ENCODE peak calls at places on chromosome 15, in eight cellular contexts. C is fibroblast of the conjunctiva; H is cardiac fibroblast; E is NCI-H1048; F is NAMALWA; Z is memory B cell; B is body of pancreas; O is activated T-cell treated with anti-CD3 and anti-CD28 coated beads, Interleukin-2, amount 50 U/mL, for 72 hours. X is an unnamed sample.

GRCh38 chr15:93948728-93949127 is 282.6 kb upstream of the MCTP2 start:
- DNase-seq in C (no peak), H (no peak), E (no peak), F (no peak), Z (no peak), B (no peak), O (no peak), X (no peak)

GRCh38 chr15:70491183-70491621 is 272.2 kb downstream of the UACA start:
- DNase-seq in C (no peak), H (peak), E (no peak), F (peak), Z (no peak), B (no peak), O (no peak), X (no peak)

GRCh38 chr15:64288999-64289398 is 67.0 kb downstream of the CSNK1G1 start:
- DNase-seq in C (no peak), H (peak), E (no peak), F (no peak), Z (no peak), B (no peak), O (no peak), X (no peak)

GRCh38 chr15:43463542-43463941 is 29.4 kb downstream of the TP53BP1 start:
- DNase-seq in C (no peak), H (peak), E (no peak), F (no peak), Z (no peak), B (no peak), O (no peak), X (no peak)

GRCh38 chr15:41812820-41813375 is 15.0 kb upstream of the JMJD7 start:
- DNase-seq in C (no peak), H (no peak), E (no peak), F (no peak), Z (no peak), B (no peak), O (no peak), X (no peak)

GRCh38 chr15:98906712-98907083 is 100.9 kb downstream of the PGPEP1L start:
- DNase-seq in C (no peak), H (peak), E (no peak), F (no peak), Z (no peak), B (peak), O (no peak), X (no peak)

GRCh38 chr15:41971089-41971892 is 1.1 kb downstream of the EHD4 start:
- DNase-seq in C (peak), H (peak), E (no peak), F (peak), Z (peak), B (peak), O (peak), X (peak)

GRCh38 chr15:39154136-39154770 is 426.6 kb upstream of the THBS1 start:
- DNase-seq in C (no peak), H (no peak), E (no peak), F (no peak), Z (no peak), B (no peak), O (no peak), X (peak)

GRCh38 chr15:44075535-44075934 is 119.5 kb downstream of the FRMD5 start:
- DNase-seq in C (no peak), H (peak), E (no peak), F (no peak), Z (no peak), B (no peak), O (no peak), X (no peak)

GRCh38 chr15:53384417-53384816 is 375.0 kb downstream of the WDR72 start:
- DNase-seq in C (no peak), H (no peak), E (no peak), F (peak), Z (no peak), B (peak), O (no peak), X (no peak)

GRCh38 chr15:89946681-89947313 is 34.0 kb upstream of the ARPIN start:
- DNase-seq in C (no peak), H (no peak), E (no peak), F (no peak), Z (no peak), B (no peak), O (no peak), X (no peak)

GRCh38 chr15:92159906-92160841 is 233.5 kb upstream of the ST8SIA2 start:
- DNase-seq in C (no peak), H (no peak), E (no peak), F (no peak), Z (no peak), B (no peak), O (no peak), X (no peak)

GRCh38 chr15:74869726-74870407 is 3.3 kb downstream of the SCAMP2 start:
- DNase-seq in C (no peak), H (peak), E (no peak), F (peak), Z (peak), B (peak), O (peak), X (no peak)

GRCh38 chr15:48149858-48150257 is 28.2 kb downstream of the MYEF2 start:
- DNase-seq in C (peak), H (peak), E (no peak), F (no peak), Z (no peak), B (no peak), O (no peak), X (no peak)

GRCh38 chr15:76342046-76342381 is 5.4 kb downstream of the ISL2 start:
- DNase-seq in C (no peak), H (peak), E (no peak), F (no peak), Z (no peak), B (no peak), O (no peak), X (no peak)

GRCh38 chr15:100919481-100920405 is 586 bp downstream of the LRRK1 start:
- DNase-seq in C (no peak), H (peak), E (no peak), F (peak), Z (no peak), B (peak), O (peak), X (no peak)

GRCh38 chr15:91104111-91104510 is 4.1 kb downstream of the SV2B start:
- DNase-seq in C (no peak), H (no peak), E (no peak), F (no peak), Z (no peak), B (no peak), O (no peak), X (no peak)

X was measured in K562.